ENCODE peak calls at places on chromosome 19, in six cellular contexts. One of them, this sample, is unnamed.

GRCh38 chr19:55418185-55418584 is 10.6 kb upstream of the UBE2S start:
- DNase-seq in cerebellar nuclear complex: no peak
- DNase-seq in stimulated activated CD4-positive, alpha-beta T cell treated with anti-CD3 and anti-CD28 coated beads, TNF-alpha, amount 100 ng/mL, for 48 hours: no peak
- DNase-seq in frontal cortex: no peak
- DNase-seq in left colon: peak
- DNase-seq in stimulated activated naive CD4-positive, alpha-beta T cell treated with Interleukin-2 at 50 U/mL for 16 hours: peak
- DNase-seq in this sample: peak

GRCh38 chr19:7492142-7493055 is 3.6 kb upstream of the PEX11G start:
- DNase-seq in stimulated activated CD4-positive, alpha-beta T cell treated with anti-CD3 and anti-CD28 coated beads, TNF-alpha, amount 100 ng/mL, for 48 hours: peak
- DNase-seq in left colon: no peak
- DNase-seq in cerebellar nuclear complex: no peak
- DNase-seq in frontal cortex: no peak
- DNase-seq in stimulated activated naive CD4-positive, alpha-beta T cell treated with Interleukin-2 at 50 U/mL for 16 hours: peak
- DNase-seq in this sample: peak

GRCh38 chr19:7618771-7619510 is 10.4 kb downstream of the XAB2 start:
- DNase-seq in frontal cortex: no peak
- DNase-seq in cerebellar nuclear complex: no peak
- DNase-seq in stimulated activated CD4-positive, alpha-beta T cell treated with anti-CD3 and anti-CD28 coated beads, TNF-alpha, amount 100 ng/mL, for 48 hours: no peak
- DNase-seq in left colon: peak
- DNase-seq in stimulated activated naive CD4-positive, alpha-beta T cell treated with Interleukin-2 at 50 U/mL for 16 hours: no peak
- DNase-seq in this sample: no peak

GRCh38 chr19:56350416-56351045 is 35.9 kb upstream of the ZSCAN5A start:
- DNase-seq in stimulated activated CD4-positive, alpha-beta T cell treated with anti-CD3 and anti-CD28 coated beads, TNF-alpha, amount 100 ng/mL, for 48 hours: no peak
- DNase-seq in cerebellar nuclear complex: no peak
- DNase-seq in stimulated activated naive CD4-positive, alpha-beta T cell treated with Interleukin-2 at 50 U/mL for 16 hours: peak
- DNase-seq in left colon: peak
- DNase-seq in frontal cortex: no peak
- DNase-seq in this sample: peak

GRCh38 chr19:40803857-40804782 is 5.1 kb downstream of the EGLN2 start:
- DNase-seq in frontal cortex: no peak
- DNase-seq in stimulated activated CD4-positive, alpha-beta T cell treated with anti-CD3 and anti-CD28 coated beads, TNF-alpha, amount 100 ng/mL, for 48 hours: no peak
- DNase-seq in cerebellar nuclear complex: no peak
- DNase-seq in stimulated activated naive CD4-positive, alpha-beta T cell treated with Interleukin-2 at 50 U/mL for 16 hours: peak
- DNase-seq in left colon: peak
- DNase-seq in this sample: peak

GRCh38 chr19:29539668-29540067 is 13.9 kb downstream of the VSTM2B start:
- DNase-seq in left colon: no peak
- DNase-seq in cerebellar nuclear complex: no peak
- DNase-seq in stimulated activated naive CD4-positive, alpha-beta T cell treated with Interleukin-2 at 50 U/mL for 16 hours: no peak
- DNase-seq in frontal cortex: no peak
- DNase-seq in stimulated activated CD4-positive, alpha-beta T cell treated with anti-CD3 and anti-CD28 coated beads, TNF-alpha, amount 100 ng/mL, for 48 hours: no peak
- DNase-seq in this sample: no peak

GRCh38 chr19:7748756-7749155 is 1.4 kb upstream of the CD209 start:
- DNase-seq in frontal cortex: no peak
- DNase-seq in stimulated activated naive CD4-positive, alpha-beta T cell treated with Interleukin-2 at 50 U/mL for 16 hours: no peak
- DNase-seq in left colon: no peak
- DNase-seq in cerebellar nuclear complex: no peak
- DNase-seq in stimulated activated CD4-positive, alpha-beta T cell treated with anti-CD3 and anti-CD28 coated beads, TNF-alpha, amount 100 ng/mL, for 48 hours: no peak
- DNase-seq in this sample: no peak

GRCh38 chr19:7993560-7993959 is 11.9 kb downstream of the ELAVL1 start:
- DNase-seq in frontal cortex: no peak
- DNase-seq in stimulated activated CD4-positive, alpha-beta T cell treated with anti-CD3 and anti-CD28 coated beads, TNF-alpha, amount 100 ng/mL, for 48 hours: no peak
- DNase-seq in left colon: no peak
- DNase-seq in cerebellar nuclear complex: no peak
- DNase-seq in stimulated activated naive CD4-positive, alpha-beta T cell treated with Interleukin-2 at 50 U/mL for 16 hours: no peak
- DNase-seq in this sample: no peak

GRCh38 chr19:2294377-2295335 is 12.7 kb upstream of the PEAK3 start:
- DNase-seq in cerebellar nuclear complex: no peak
- DNase-seq in frontal cortex: peak
- DNase-seq in stimulated activated naive CD4-positive, alpha-beta T cell treated with Interleukin-2 at 50 U/mL for 16 hours: no peak
- DNase-seq in left colon: no peak
- DNase-seq in stimulated activated CD4-positive, alpha-beta T cell treated with anti-CD3 and anti-CD28 coated beads, TNF-alpha, amount 100 ng/mL, for 48 hours: no peak
- DNase-seq in this sample: no peak

GRCh38 chr19:33649919-33650305 is 28.2 kb downstream of the CHST8 start:
- DNase-seq in frontal cortex: no peak
- DNase-seq in stimulated activated naive CD4-positive, alpha-beta T cell treated with Interleukin-2 at 50 U/mL for 16 hours: no peak
- DNase-seq in cerebellar nuclear complex: no peak
- DNase-seq in stimulated activated CD4-positive, alpha-beta T cell treated with anti-CD3 and anti-CD28 coated beads, TNF-alpha, amount 100 ng/mL, for 48 hours: no peak
- DNase-seq in left colon: no peak
- DNase-seq in this sample: no peak

GRCh38 chr19:44602071-44602470 is 11.3 kb upstream of the IGSF23 start:
- DNase-seq in stimulated activated naive CD4-positive, alpha-beta T cell treated with Interleukin-2 at 50 U/mL for 16 hours: no peak
- DNase-seq in stimulated activated CD4-positive, alpha-beta T cell treated with anti-CD3 and anti-CD28 coated beads, TNF-alpha, amount 100 ng/mL, for 48 hours: no peak
- DNase-seq in left colon: peak
- DNase-seq in frontal cortex: no peak
- DNase-seq in cerebellar nuclear complex: no peak
- DNase-seq in this sample: no peak

GRCh38 chr19:9881720-9882119 is 46.6 kb downstream of the PIN1 start:
- DNase-seq in cerebellar nuclear complex: no peak
- DNase-seq in stimulated activated naive CD4-positive, alpha-beta T cell treated with Interleukin-2 at 50 U/mL for 16 hours: no peak
- DNase-seq in left colon: peak
- DNase-seq in stimulated activated CD4-positive, alpha-beta T cell treated with anti-CD3 and anti-CD28 coated beads, TNF-alpha, amount 100 ng/mL, for 48 hours: no peak
- DNase-seq in frontal cortex: no peak
- DNase-seq in this sample: no peak

GRCh38 chr19:46365561-46365960 is 18.7 kb downstream of the PPP5C start:
- DNase-seq in cerebellar nuclear complex: no peak
- DNase-seq in frontal cortex: no peak
- DNase-seq in left colon: no peak
- DNase-seq in stimulated activated CD4-positive, alpha-beta T cell treated with anti-CD3 and anti-CD28 coated beads, TNF-alpha, amount 100 ng/mL, for 48 hours: no peak
- DNase-seq in stimulated activated naive CD4-positive, alpha-beta T cell treated with Interleukin-2 at 50 U/mL for 16 hours: no peak
- DNase-seq in this sample: no peak

GRCh38 chr19:29576043-29576442 is 30.0 kb upstream of the POP4 start:
- DNase-seq in stimulated activated CD4-positive, alpha-beta T cell treated with anti-CD3 and anti-CD28 coated beads, TNF-alpha, amount 100 ng/mL, for 48 hours: peak
- DNase-seq in stimulated activated naive CD4-positive, alpha-beta T cell treated with Interleukin-2 at 50 U/mL for 16 hours: no peak
- DNase-seq in left colon: no peak
- DNase-seq in cerebellar nuclear complex: no peak
- DNase-seq in frontal cortex: no peak
- DNase-seq in this sample: peak

GRCh38 chr19:2084993-2085720 is 11.0 kb downstream of the MOB3A start:
- DNase-seq in stimulated activated naive CD4-positive, alpha-beta T cell treated with Interleukin-2 at 50 U/mL for 16 hours: peak
- DNase-seq in stimulated activated CD4-positive, alpha-beta T cell treated with anti-CD3 and anti-CD28 coated beads, TNF-alpha, amount 100 ng/mL, for 48 hours: peak
- DNase-seq in frontal cortex: no peak
- DNase-seq in cerebellar nuclear complex: no peak
- DNase-seq in left colon: peak
- DNase-seq in this sample: peak

GRCh38 chr19:7806876-7807275 is 23.1 kb upstream of the EVI5L start:
- DNase-seq in stimulated activated CD4-positive, alpha-beta T cell treated with anti-CD3 and anti-CD28 coated beads, TNF-alpha, amount 100 ng/mL, for 48 hours: no peak
- DNase-seq in left colon: no peak
- DNase-seq in frontal cortex: no peak
- DNase-seq in stimulated activated naive CD4-positive, alpha-beta T cell treated with Interleukin-2 at 50 U/mL for 16 hours: no peak
- DNase-seq in cerebellar nuclear complex: no peak
- DNase-seq in this sample: no peak

GRCh38 chr19:51473009-51473707 is 5.2 kb upstream of the CEACAM18 start:
- DNase-seq in stimulated activated CD4-positive, alpha-beta T cell treated with anti-CD3 and anti-CD28 coated beads, TNF-alpha, amount 100 ng/mL, for 48 hours: peak
- DNase-seq in stimulated activated naive CD4-positive, alpha-beta T cell treated with Interleukin-2 at 50 U/mL for 16 hours: peak
- DNase-seq in cerebellar nuclear complex: no peak
- DNase-seq in frontal cortex: peak
- DNase-seq in left colon: peak
- DNase-seq in this sample: peak

GRCh38 chr19:30070970-30071632 is 129.1 kb downstream of the URI1 start:
- DNase-seq in stimulated activated CD4-positive, alpha-beta T cell treated with anti-CD3 and anti-CD28 coated beads, TNF-alpha, amount 100 ng/mL, for 48 hours: no peak
- DNase-seq in cerebellar nuclear complex: peak
- DNase-seq in stimulated activated naive CD4-positive, alpha-beta T cell treated with Interleukin-2 at 50 U/mL for 16 hours: no peak
- DNase-seq in left colon: no peak
- DNase-seq in frontal cortex: no peak
- DNase-seq in this sample: no peak

GRCh38 chr19:13005861-13006370 is 10.6 kb downstream of the NFIX start:
- DNase-seq in left colon: no peak
- DNase-seq in frontal cortex: no peak
- DNase-seq in cerebellar nuclear complex: no peak
- DNase-seq in stimulated activated naive CD4-positive, alpha-beta T cell treated with Interleukin-2 at 50 U/mL for 16 hours: no peak
- DNase-seq in stimulated activated CD4-positive, alpha-beta T cell treated with anti-CD3 and anti-CD28 coated beads, TNF-alpha, amount 100 ng/mL, for 48 hours: no peak
- DNase-seq in this sample: no peak

GRCh38 chr19:18507021-18507726 is 14.7 kb downstream of the ELL start:
- DNase-seq in cerebellar nuclear complex: peak
- DNase-seq in frontal cortex: no peak
- DNase-seq in stimulated activated naive CD4-positive, alpha-beta T cell treated with Interleukin-2 at 50 U/mL for 16 hours: peak
- DNase-seq in left colon: peak
- DNase-seq in stimulated activated CD4-positive, alpha-beta T cell treated with anti-CD3 and anti-CD28 coated beads, TNF-alpha, amount 100 ng/mL, for 48 hours: no peak
- DNase-seq in this sample: no peak

GRCh38 chr19:11324079-11324661 is 15.3 kb downstream of the RAB3D start:
- DNase-seq in stimulated activated CD4-positive, alpha-beta T cell treated with anti-CD3 and anti-CD28 coated beads, TNF-alpha, amount 100 ng/mL, for 48 hours: no peak
- DNase-seq in stimulated activated naive CD4-positive, alpha-beta T cell treated with Interleukin-2 at 50 U/mL for 16 hours: peak
- DNase-seq in frontal cortex: no peak
- DNase-seq in left colon: peak
- DNase-seq in cerebellar nuclear complex: peak
- DNase-seq in this sample: peak

GRCh38 chr19:53818756-53819155 is 5.4 kb downstream of the NLRP12 start:
- DNase-seq in left colon: no peak
- DNase-seq in cerebellar nuclear complex: no peak
- DNase-seq in stimulated activated CD4-positive, alpha-beta T cell treated with anti-CD3 and anti-CD28 coated beads, TNF-alpha, amount 100 ng/mL, for 48 hours: no peak
- DNase-seq in stimulated activated naive CD4-positive, alpha-beta T cell treated with Interleukin-2 at 50 U/mL for 16 hours: no peak
- DNase-seq in frontal cortex: no peak
- DNase-seq in this sample: no peak

GRCh38 chr19:47797996-47798903 is 6.1 kb downstream of the TPRX1 start:
- DNase-seq in stimulated activated CD4-positive, alpha-beta T cell treated with anti-CD3 and anti-CD28 coated beads, TNF-alpha, amount 100 ng/mL, for 48 hours: no peak
- DNase-seq in frontal cortex: no peak
- DNase-seq in cerebellar nuclear complex: no peak
- DNase-seq in left colon: no peak
- DNase-seq in stimulated activated naive CD4-positive, alpha-beta T cell treated with Interleukin-2 at 50 U/mL for 16 hours: no peak
- DNase-seq in this sample: no peak

GRCh38 chr19:22945560-22945959 is 57.4 kb downstream of the ZNF728 start:
- DNase-seq in frontal cortex: no peak
- DNase-seq in left colon: no peak
- DNase-seq in cerebellar nuclear complex: no peak
- DNase-seq in stimulated activated CD4-positive, alpha-beta T cell treated with anti-CD3 and anti-CD28 coated beads, TNF-alpha, amount 100 ng/mL, for 48 hours: no peak
- DNase-seq in stimulated activated naive CD4-positive, alpha-beta T cell treated with Interleukin-2 at 50 U/mL for 16 hours: no peak
- DNase-seq in this sample: peak

GRCh38 chr19:18294467-18294864 is 13.0 kb upstream of the JUND start:
- DNase-seq in cerebellar nuclear complex: no peak
- DNase-seq in frontal cortex: no peak
- DNase-seq in left colon: peak
- DNase-seq in stimulated activated naive CD4-positive, alpha-beta T cell treated with Interleukin-2 at 50 U/mL for 16 hours: peak
- DNase-seq in stimulated activated CD4-positive, alpha-beta T cell treated with anti-CD3 and anti-CD28 coated beads, TNF-alpha, amount 100 ng/mL, for 48 hours: peak
- DNase-seq in this sample: peak